ENCODE peak calls at places on chromosomes 2 and 18, in ten cellular contexts. C is osteocyte; A is EH; M is cardiac muscle cell; F is NCI-H2029; Z is activated naive CD8-positive, alpha-beta T cell treated with anti-CD3 and anti-CD28 coated beads, Interleukin-2, amount 10 ng/mL, durations not matched to agents 7 days and 5 days; I is activated CD4-positive, CD25-positive, alpha-beta regulatory T cell treated with anti-CD3 and anti-CD28 coated beads, Interleukin-2, amount 50 U/mL, for 72 hours; V is head of caudate nucleus; O is AG10803; L is anterior cingulate cortex. G is an unnamed sample.
A peak's percentile ranks its signal among the peaks of the same experiment; 100 is the strongest.

GRCh38 chr18:46939998-46940571 is 22.7 kb downstream of the KATNAL2 start:
- DNase-seq in Z (no peak), C (no peak), V (no peak), M (peak; percentile 1), L (no peak), O (peak; percentile 7), F (no peak), A (peak; percentile 30), I (no peak), G (no peak)

GRCh38 chr2:142718731-142719130 is 158.7 kb upstream of the KYNU start:
- DNase-seq in C (no peak), F (no peak), Z (no peak), I (no peak), V (no peak), A (no peak), O (no peak), L (no peak), M (no peak), G (no peak)

GRCh38 chr2:102664439-102665042 is 45.2 kb downstream of the SLC9A2 start:
- DNase-seq in F (no peak), V (peak; percentile 76), I (no peak), Z (no peak), A (no peak), L (no peak), C (no peak), O (peak; percentile 3), M (peak; percentile 21), G (peak; percentile 77)

GRCh38 chr2:227370087-227370486 is 9.0 kb downstream of the TM4SF20 start:
- DNase-seq in Z (no peak), O (no peak), A (no peak), M (peak; percentile 21), I (no peak), V (no peak), L (no peak), F (no peak), C (no peak), G (no peak)

GRCh38 chr2:26724004-26724750 is 31.7 kb downstream of the KCNK3 start:
- DNase-seq in C (peak; percentile 88), A (peak; percentile 97), M (peak; percentile 92), I (no peak), L (no peak), F (no peak), O (peak; percentile 65), Z (no peak), V (no peak), G (peak; percentile 83)

GRCh38 chr18:9811978-9812377 is 73.8 kb upstream of the TXNDC2 start:
- DNase-seq in O (no peak), A (no peak), V (no peak), I (no peak), F (no peak), Z (no peak), L (no peak), M (no peak), C (no peak), G (no peak)

GRCh38 chr2:242056785-242057184 is 187.3 kb downstream of the RTP5 start:
- DNase-seq in Z (no peak), I (no peak), L (no peak), M (no peak), A (no peak), C (peak; percentile 56), F (no peak), V (no peak), O (no peak), G (no peak)

GRCh38 chr2:29367986-29368677 is 252.9 kb downstream of the CLIP4 start:
- DNase-seq in L (no peak), C (no peak), Z (no peak), I (no peak), V (no peak), F (no peak), O (no peak), M (peak; percentile 69), A (no peak), G (peak; percentile 40)

GRCh38 chr2:124874226-124874625 is 849.1 kb downstream of the CNTNAP5 start:
- DNase-seq in V (no peak), M (peak; percentile 46), I (no peak), O (no peak), L (no peak), F (no peak), Z (no peak), C (no peak), A (peak; percentile 37), G (no peak)

GRCh38 chr2:25372405-25373268 is 30.9 kb upstream of the DNMT3A start:
- DNase-seq in O (no peak), A (no peak), C (no peak), I (no peak), Z (peak; percentile 18), V (peak; percentile 83), L (no peak), F (no peak), M (no peak), G (no peak)

GRCh38 chr2:215969131-215969841 is 44.1 kb downstream of the MREG start:
- DNase-seq in C (no peak), I (no peak), V (no peak), Z (no peak), O (peak; percentile 23), F (no peak), M (no peak), L (no peak), A (peak; percentile 37), G (no peak)

GRCh38 chr2:189952536-189953109 is 109.9 kb downstream of the MSTN start:
- DNase-seq in M (no peak), A (no peak), L (no peak), O (no peak), V (no peak), C (no peak), Z (no peak), I (no peak), F (no peak), G (no peak)

GRCh38 chr2:209526541-209526940 is 102.7 kb downstream of the MAP2 start:
- DNase-seq in O (no peak), M (peak; percentile 42), F (no peak), L (no peak), V (no peak), Z (no peak), A (peak; percentile 24), I (no peak), C (no peak), G (no peak)

GRCh38 chr2:44453289-44453688 is 91.5 kb downstream of the CAMKMT start:
- DNase-seq in Z (no peak), M (no peak), F (no peak), C (no peak), V (no peak), A (no peak), O (no peak), L (no peak), I (no peak), G (no peak)

GRCh38 chr2:233331536-233331935 is 22.8 kb upstream of the DGKD start:
- DNase-seq in Z (peak; percentile 67), L (peak; percentile 9), C (no peak), V (peak; percentile 49), M (no peak), O (no peak), F (no peak), A (no peak), I (peak; percentile 63), G (no peak)

GRCh38 chr2:69817739-69818494 is 11.5 kb upstream of the GMCL1 start:
- DNase-seq in L (no peak), Z (no peak), O (peak; percentile 35), F (no peak), A (peak; percentile 40), V (no peak), M (peak; percentile 52), I (no peak), C (no peak), G (no peak)

GRCh38 chr18:68837665-68838390 is 39.9 kb downstream of the CCDC102B start:
- DNase-seq in I (no peak), F (no peak), O (peak; percentile 84), M (no peak), C (no peak), V (no peak), L (no peak), A (peak; percentile 93), Z (no peak), G (no peak)

GRCh38 chr2:39712953-39713352 is 47.2 kb downstream of the TMEM178A start:
- DNase-seq in L (no peak), C (no peak), V (no peak), F (no peak), I (no peak), O (no peak), A (peak; percentile 51), M (peak; percentile 21), Z (no peak), G (no peak)

GRCh38 chr2:128292599-128293425 is 25.9 kb downstream of the HS6ST1 start:
- DNase-seq in V (no peak), M (no peak), C (no peak), Z (no peak), F (no peak), O (no peak), L (no peak), I (no peak), A (no peak), G (peak; percentile 44)

GRCh38 chr2:134120160-134120717 is 133.6 kb upstream of the MGAT5 start:
- DNase-seq in O (no peak), L (no peak), V (no peak), Z (no peak), F (no peak), I (peak; percentile 32), M (no peak), C (no peak), A (no peak), G (no peak)

GRCh38 chr18:70293166-70293565 is 4.3 kb downstream of the SOCS6 start:
- DNase-seq in Z (no peak), M (no peak), L (no peak), A (peak; percentile 11), V (no peak), F (no peak), I (no peak), O (no peak), C (no peak), G (no peak)

G was measured in PC-9.